ENCODE peak calls at places on chromosomes 12 and 14, in five cellular contexts. S is heart right ventricle, W is lower lobe of right lung, P is thoracic aorta, Z is aorta. K is an unnamed sample.
A peak's percentile ranks its signal among the peaks of the same experiment; 100 is the strongest.

GRCh38 chr14:95490727-95491451 is 25.6 kb downstream of the SYNE3 start:
- ATAC-seq in Z (peak; percentile 39), P (no peak), W (no peak), S (no peak), K (peak; percentile 59)

GRCh38 chr12:75766263-75767160 is 255.1 kb upstream of the KRR1 start:
- ATAC-seq in W (no peak), S (no peak), Z (no peak), P (no peak), K (no peak)

GRCh38 chr12:103498990-103499389 is 3.2 kb upstream of the C12orf42 start:
- ATAC-seq in P (no peak), S (no peak), W (no peak), Z (no peak), K (no peak)

GRCh38 chr12:7271904-7272303 is 32.0 kb upstream of the ACSM4 start:
- ATAC-seq in P (no peak), Z (no peak), S (no peak), W (no peak), K (no peak)

GRCh38 chr14:39431416-39432178 is 636 bp downstream of the FBXO33 start:
- ATAC-seq in Z (no peak), W (peak; percentile 2), S (no peak), P (no peak), K (no peak)

GRCh38 chr14:69501362-69501964 is 16.9 kb downstream of the PLEKHD1 start:
- ATAC-seq in S (peak; percentile 94), W (peak; percentile 29), Z (peak; percentile 40), P (no peak), K (no peak)

GRCh38 chr12:131872154-131873046 is 22.0 kb upstream of the ULK1 start:
- ATAC-seq in Z (no peak), P (no peak), S (no peak), W (peak; percentile 58), K (no peak)

GRCh38 chr14:34951286-34951685 is 31.5 kb upstream of the SRP54 start:
- ATAC-seq in P (no peak), W (no peak), Z (no peak), S (no peak), K (no peak)

GRCh38 chr12:4133636-4134433 is 139.7 kb upstream of the CCND2 start:
- ATAC-seq in S (no peak), W (no peak), Z (no peak), P (no peak), K (no peak)

GRCh38 chr12:46546634-46547273 is 174.2 kb upstream of the SLC38A2 start:
- ATAC-seq in P (no peak), S (no peak), W (no peak), Z (no peak), K (no peak)

DNA sequence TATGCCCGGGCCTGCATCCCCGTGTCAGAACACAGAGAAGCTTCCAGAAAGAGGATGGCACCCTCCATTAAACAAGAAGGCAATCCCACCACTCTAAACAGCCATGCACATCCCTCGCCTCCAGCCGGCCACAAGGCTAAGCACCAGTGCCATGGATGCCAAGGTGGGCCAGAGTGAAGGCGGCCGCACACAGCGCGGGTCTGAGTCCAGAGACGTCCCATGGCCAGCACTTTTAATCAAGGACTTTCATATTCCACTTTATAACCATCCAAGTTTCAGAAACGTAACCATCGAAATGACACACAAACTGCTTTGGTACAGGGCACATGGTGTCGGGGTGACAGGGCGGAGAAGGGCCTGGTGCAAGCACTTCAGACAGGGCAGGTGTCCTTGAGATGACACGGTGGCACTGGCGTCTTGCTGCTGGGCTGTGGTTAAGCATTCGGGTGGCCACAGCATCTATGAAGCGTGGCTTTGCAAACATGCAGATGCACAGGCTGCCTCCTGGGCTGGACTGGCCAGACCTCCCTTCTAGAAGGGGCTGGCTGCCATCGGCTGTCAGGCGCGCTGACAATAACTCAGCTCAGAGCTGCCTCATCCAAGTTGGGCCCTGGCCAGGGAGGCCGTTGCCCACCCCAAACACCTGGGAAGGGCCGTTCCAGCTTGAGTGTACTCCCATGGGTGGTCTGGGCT is 117.2 kb downstream of the RFLNA start:
- ATAC-seq in Z (no peak), S (peak; percentile 5), P (no peak), W (no peak), K (no peak)
- H3K27ac ChIP-seq in Z (no peak overlapping the region), S (peak overlapping the region; percentile 77), P (peak overlapping the region; percentile 13), W (peak overlapping the region; percentile 24), K (peak overlapping the region; percentile 93)

GRCh38 chr12:107485731-107486130 is 199.9 kb upstream of the PWP1 start:
- ATAC-seq in W (no peak), Z (no peak), P (no peak), S (no peak), K (no peak)
- H3K4me1 ChIP-seq in W (peaks cover 8% of the 10 kb centered on the region), Z (no peaks in the 10 kb centered on the region), P (no peaks in the 10 kb centered on the region), S (no peaks in the 10 kb centered on the region), K (no peaks in the 10 kb centered on the region)

GRCh38 chr14:91116913-91117588 is 3.2 kb downstream of the DGLUCY start:
- ATAC-seq in P (no peak), S (no peak), W (no peak), Z (no peak), K (no peak)
- H3K4me3 ChIP-seq in P (peak overlapping the region; percentile 84), S (no peak overlapping the region), W (no peak overlapping the region), Z (no peak overlapping the region), K (peak overlapping the region; percentile 61)

GRCh38 chr12:53065975-53066593 is 13.1 kb downstream of the SPRYD3 start:
- ATAC-seq in P (no peak), S (peak; percentile 63), W (peak; percentile 65), Z (peak; percentile 79), K (peak; percentile 60)
- H3K27ac ChIP-seq in P (peak overlapping the region; percentile 78), S (peak overlapping the region; percentile 88), W (peak overlapping the region; percentile 60), Z (peak overlapping the region; percentile 80), K (peak overlapping the region; percentile 95)

DNA sequence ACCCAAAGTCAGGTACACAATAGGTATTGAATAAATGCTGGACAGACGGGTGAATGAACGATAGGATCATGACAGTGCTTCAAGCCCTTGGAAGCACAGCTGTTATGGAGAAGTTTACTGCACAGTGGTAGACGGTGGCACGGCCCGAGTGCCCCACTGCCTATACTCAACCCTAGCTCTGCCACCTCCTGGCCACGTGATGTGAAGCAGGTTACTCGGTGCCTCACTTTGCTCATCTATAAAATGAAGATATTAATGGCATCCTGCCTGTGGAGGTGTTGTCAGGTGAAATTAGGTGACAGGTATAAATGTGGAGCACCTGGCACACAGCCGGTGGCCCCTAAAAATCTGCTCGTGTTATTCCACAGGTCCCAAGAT is 5.8 kb downstream of the ASB2 start:
- ATAC-seq in Z (no peak), S (no peak), W (peak; percentile 73), P (no peak), K (peak; percentile 53)
- H3K4me1 ChIP-seq in Z (peaks cover 6% of the 10 kb centered on the region), S (peaks cover 60% of the 10 kb centered on the region), W (peaks cover 18% of the 10 kb centered on the region), P (peaks cover 96% of the 10 kb centered on the region), K (peaks cover 7% of the 10 kb centered on the region)

GRCh38 chr14:90831821-90832220 is 15.6 kb upstream of the TTC7B start:
- ATAC-seq in Z (no peak), P (no peak), S (no peak), W (no peak), K (no peak)
- H3K4me3 ChIP-seq in Z (no peak overlapping the region), P (no peak overlapping the region), S (no peak overlapping the region), W (no peak overlapping the region), K (no peak overlapping the region)

DNA sequence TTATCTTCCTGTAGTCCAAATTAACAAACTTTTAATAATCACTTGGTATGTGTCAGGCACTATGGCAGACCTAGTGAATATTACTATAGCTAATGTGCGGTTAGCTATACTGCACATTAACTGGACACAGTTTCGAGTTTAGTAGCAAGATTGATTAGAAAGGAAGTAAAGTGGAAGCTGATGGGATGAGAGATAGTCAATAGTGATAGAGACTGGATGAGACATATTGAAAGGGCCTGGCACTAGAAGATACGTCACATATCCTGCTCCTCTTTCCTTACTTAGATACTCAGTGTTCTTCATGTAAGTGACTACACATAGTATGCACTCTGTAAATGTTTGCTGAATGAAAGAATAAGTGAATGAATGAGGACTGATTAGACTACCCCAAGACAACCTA is 5.5 kb downstream of the TBK1 start:
- ATAC-seq in Z (no peak), W (no peak), P (no peak), S (no peak), K (no peak)
- H3K27ac ChIP-seq in Z (no peak overlapping the region), W (peak overlapping the region; percentile 50), P (no peak overlapping the region), S (peak overlapping the region; percentile 37), K (no peak overlapping the region)

DNA sequence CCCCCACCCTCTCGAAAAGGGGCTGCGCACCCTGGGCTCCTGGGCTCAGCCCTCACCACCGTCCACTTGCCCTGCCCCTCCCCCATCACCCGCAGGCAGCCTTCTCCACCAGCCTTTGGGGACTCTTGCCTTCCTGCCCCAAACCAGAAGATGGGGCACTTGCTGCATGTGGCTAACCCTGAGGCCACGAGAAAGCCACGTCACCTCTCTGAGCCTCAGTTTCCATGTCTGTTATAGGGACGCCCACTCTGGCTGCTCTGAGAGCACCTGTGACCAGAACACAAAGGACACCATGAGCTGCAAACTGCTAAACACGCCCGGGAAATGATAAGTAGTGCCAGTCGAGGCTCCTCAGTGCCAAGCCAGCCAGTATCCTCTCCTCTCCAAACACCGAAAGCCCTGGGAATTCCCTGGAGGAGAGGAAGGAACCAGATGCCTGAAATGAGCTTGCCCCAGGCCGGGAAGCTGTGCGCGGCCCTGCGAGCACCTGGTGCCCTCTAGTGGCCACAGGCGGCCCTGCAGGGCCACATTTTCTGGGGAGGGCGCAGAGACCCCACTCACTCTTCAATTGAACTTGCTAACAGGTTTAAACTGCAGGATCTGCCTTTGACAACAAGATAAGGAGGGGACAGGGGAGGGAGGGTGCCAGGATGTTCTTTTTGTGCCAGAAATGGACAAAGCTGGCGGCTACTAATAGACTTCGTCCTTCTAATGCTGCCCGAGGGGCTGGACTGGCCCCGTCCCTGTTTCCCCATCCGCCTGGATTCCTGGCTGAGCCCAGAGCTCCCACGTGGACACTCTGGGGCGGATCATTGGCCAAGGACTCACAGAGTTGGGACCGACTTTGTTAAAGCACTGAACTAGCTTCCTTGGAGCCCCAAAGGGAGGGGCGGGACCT is 10.2 kb upstream of the SERPINA9 start:
- ATAC-seq in W (peak; percentile 87), Z (peak; percentile 82), P (no peak), S (peak; percentile 72), K (peak; percentile 74)
- H3K4me1 ChIP-seq in W (peaks cover 6% of the 10 kb centered on the region), Z (no peaks in the 10 kb centered on the region), P (peaks cover 7% of the 10 kb centered on the region), S (peaks cover 6% of the 10 kb centered on the region), K (no peaks in the 10 kb centered on the region)

K was measured in gastroesophageal sphincter.